ENCODE peak calls at places on chromosome 16, in six cellular contexts. One of them, this sample, is unnamed. For H3K4me1, the result is how much of the 10 kb centered on the place peaks cover.

GRCh38 chr16:11386791-11387546 is 41.7 kb downstream of the RMI2 start:
- DNase-seq in lower lobe of right lung: no peak
- DNase-seq in HAP-1: peak
- DNase-seq in lung: no peak
- DNase-seq in aorta: peak
- DNase-seq in thoracic aorta: no peak
- DNase-seq in this sample: peak

GRCh38 chr16:54110582-54110981 is 176.0 kb downstream of the IRX3 start:
- DNase-seq in lower lobe of right lung: no peak
- DNase-seq in HAP-1: no peak
- DNase-seq in lung: no peak
- DNase-seq in aorta: no peak
- DNase-seq in thoracic aorta: no peak
- DNase-seq in this sample: no peak

GRCh38 chr16:9658586-9658985 is 523.6 kb downstream of the GRIN2A start:
- DNase-seq in lower lobe of right lung: no peak
- DNase-seq in HAP-1: no peak
- DNase-seq in lung: no peak
- DNase-seq in aorta: no peak
- DNase-seq in thoracic aorta: no peak
- DNase-seq in this sample: no peak

GRCh38 chr16:68339214-68339613 is 28.4 kb downstream of the PRMT7 start:
- DNase-seq in lower lobe of right lung: no peak
- DNase-seq in HAP-1: no peak
- DNase-seq in lung: no peak
- DNase-seq in aorta: peak
- DNase-seq in thoracic aorta: no peak
- DNase-seq in this sample: no peak

GRCh38 chr16:27450836-27451341 is 48.9 kb downstream of the IL21R start:
- DNase-seq in lower lobe of right lung: no peak
- DNase-seq in HAP-1: no peak
- DNase-seq in lung: no peak
- DNase-seq in aorta: no peak
- DNase-seq in thoracic aorta: no peak
- DNase-seq in this sample: no peak

GRCh38 chr16:1180772-1181714 is 28.1 kb downstream of the CACNA1H start:
- DNase-seq in lower lobe of right lung: no peak
- DNase-seq in HAP-1: no peak
- DNase-seq in lung: no peak
- DNase-seq in aorta: peak
- DNase-seq in thoracic aorta: no peak
- DNase-seq in this sample: no peak

GRCh38 chr16:31458073-31458834 is 1.0 kb upstream of the ARMC5 start:
- DNase-seq in lower lobe of right lung: peak
- DNase-seq in HAP-1: no peak
- DNase-seq in lung: peak
- DNase-seq in aorta: peak
- DNase-seq in thoracic aorta: no peak
- DNase-seq in this sample: peak

GRCh38 chr16:67897231-67897630 is 4.2 kb downstream of the PSKH1 start:
- DNase-seq in lower lobe of right lung: no peak
- DNase-seq in HAP-1: no peak
- DNase-seq in lung: no peak
- DNase-seq in aorta: no peak
- DNase-seq in thoracic aorta: peak
- DNase-seq in this sample: peak

GRCh38 chr16:80751167-80751566 is 53.2 kb downstream of the CDYL2 start:
- DNase-seq in lower lobe of right lung: no peak
- DNase-seq in HAP-1: no peak
- DNase-seq in lung: peak
- DNase-seq in aorta: no peak
- DNase-seq in thoracic aorta: no peak
- DNase-seq in this sample: peak

GRCh38 chr16:21646721-21647561 is 5.5 kb downstream of the IGSF6 start:
- DNase-seq in lower lobe of right lung: no peak
- DNase-seq in HAP-1: no peak
- DNase-seq in lung: no peak
- DNase-seq in aorta: no peak
- DNase-seq in thoracic aorta: no peak
- DNase-seq in this sample: no peak

GRCh38 chr16:23436992-23437391 is 16.0 kb downstream of the COG7 start:
- DNase-seq in lower lobe of right lung: no peak
- DNase-seq in HAP-1: no peak
- DNase-seq in lung: no peak
- DNase-seq in aorta: no peak
- DNase-seq in thoracic aorta: no peak
- DNase-seq in this sample: no peak

GRCh38 chr16:762595-763268 is 2.2 kb downstream of the MSLN start:
- DNase-seq in lower lobe of right lung: no peak
- DNase-seq in HAP-1: no peak
- DNase-seq in lung: no peak
- DNase-seq in aorta: no peak
- DNase-seq in thoracic aorta: no peak
- DNase-seq in this sample: no peak

GRCh38 chr16:15925631-15926030 is 23.8 kb upstream of the ABCC1 start:
- DNase-seq in lower lobe of right lung: no peak
- DNase-seq in HAP-1: no peak
- DNase-seq in lung: no peak
- DNase-seq in aorta: no peak
- DNase-seq in thoracic aorta: no peak
- DNase-seq in this sample: no peak

GRCh38 chr16:68064791-68065365 is 20.3 kb upstream of the NFATC3 start:
- DNase-seq in lower lobe of right lung: peak
- DNase-seq in HAP-1: peak
- DNase-seq in lung: peak
- DNase-seq in aorta: peak
- DNase-seq in thoracic aorta: no peak
- DNase-seq in this sample: peak

GRCh38 chr16:8929086-8929748 is 34.5 kb downstream of the USP7 start:
- DNase-seq in lower lobe of right lung: no peak
- DNase-seq in HAP-1: no peak
- DNase-seq in lung: no peak
- DNase-seq in aorta: no peak
- DNase-seq in thoracic aorta: no peak
- DNase-seq in this sample: no peak

GRCh38 chr16:88653606-88654362 is 2.9 kb upstream of the CYBA start:
- DNase-seq in lower lobe of right lung: no peak
- DNase-seq in HAP-1: no peak
- DNase-seq in lung: no peak
- DNase-seq in aorta: no peak
- DNase-seq in thoracic aorta: no peak
- DNase-seq in this sample: no peak
- H3K4me1 ChIP-seq in lower lobe of right lung: under half
- H3K4me1 ChIP-seq in HAP-1: under half
- H3K4me1 ChIP-seq in lung: under half
- H3K4me1 ChIP-seq in aorta: under half
- H3K4me1 ChIP-seq in thoracic aorta: under half
- H3K4me1 ChIP-seq in this sample: under half

DNA sequence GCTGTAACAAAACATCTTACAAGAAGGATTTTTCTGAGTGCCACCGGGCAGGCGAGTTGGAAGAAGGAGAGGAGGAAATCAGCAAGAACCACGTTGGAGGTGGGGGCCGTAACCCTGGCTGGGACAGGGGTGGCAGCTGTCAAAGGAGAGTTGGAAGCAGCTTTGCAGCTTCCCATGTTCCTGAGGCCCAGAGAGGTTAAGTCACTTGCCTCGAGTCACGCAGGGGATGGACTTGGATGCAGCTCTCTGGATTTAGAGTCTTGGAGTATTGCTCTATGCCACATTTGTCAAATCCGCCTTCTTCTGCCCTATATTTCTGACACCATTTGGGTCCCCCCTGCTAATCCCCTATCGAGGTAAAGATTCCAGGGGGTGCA is 83.0 kb upstream of the CIBAR2 start:
- DNase-seq in lower lobe of right lung: no peak
- DNase-seq in HAP-1: no peak
- DNase-seq in lung: no peak
- DNase-seq in aorta: no peak
- DNase-seq in thoracic aorta: no peak
- DNase-seq in this sample: no peak
- H3K4me1 ChIP-seq in lower lobe of right lung: under half
- H3K4me1 ChIP-seq in HAP-1: under half
- H3K4me1 ChIP-seq in lung: under half
- H3K4me1 ChIP-seq in aorta: under half
- H3K4me1 ChIP-seq in thoracic aorta: under half
- H3K4me1 ChIP-seq in this sample: under half

GRCh38 chr16:76201385-76201784 is 75.8 kb upstream of the CNTNAP4 start:
- DNase-seq in lower lobe of right lung: no peak
- DNase-seq in HAP-1: no peak
- DNase-seq in lung: no peak
- DNase-seq in aorta: no peak
- DNase-seq in thoracic aorta: no peak
- DNase-seq in this sample: no peak
- H3K4me1 ChIP-seq in lower lobe of right lung: under half
- H3K4me1 ChIP-seq in HAP-1: under half
- H3K4me1 ChIP-seq in lung: under half
- H3K4me1 ChIP-seq in aorta: under half
- H3K4me1 ChIP-seq in thoracic aorta: under half
- H3K4me1 ChIP-seq in this sample: under half

GRCh38 chr16:71903608-71904007 is 8.3 kb downstream of the IST1 start:
- DNase-seq in lower lobe of right lung: no peak
- DNase-seq in HAP-1: no peak
- DNase-seq in lung: no peak
- DNase-seq in aorta: no peak
- DNase-seq in thoracic aorta: no peak
- DNase-seq in this sample: no peak

GRCh38 chr16:71899171-71899570 is 3.8 kb downstream of the IST1 start:
- DNase-seq in lower lobe of right lung: no peak
- DNase-seq in HAP-1: no peak
- DNase-seq in lung: no peak
- DNase-seq in aorta: no peak
- DNase-seq in thoracic aorta: no peak
- DNase-seq in this sample: no peak

GRCh38 chr16:71902656-71903365 is 7.5 kb downstream of the IST1 start:
- DNase-seq in lower lobe of right lung: no peak
- DNase-seq in HAP-1: no peak
- DNase-seq in lung: no peak
- DNase-seq in aorta: no peak
- DNase-seq in thoracic aorta: no peak
- DNase-seq in this sample: no peak

GRCh38 chr16:71900336-71900735 is 5.0 kb downstream of the IST1 start:
- DNase-seq in lower lobe of right lung: no peak
- DNase-seq in HAP-1: no peak
- DNase-seq in lung: no peak
- DNase-seq in aorta: no peak
- DNase-seq in thoracic aorta: no peak
- DNase-seq in this sample: no peak

GRCh38 chr16:71904239-71904638 is 8.9 kb downstream of the IST1 start:
- DNase-seq in lower lobe of right lung: no peak
- DNase-seq in HAP-1: no peak
- DNase-seq in lung: no peak
- DNase-seq in aorta: no peak
- DNase-seq in thoracic aorta: no peak
- DNase-seq in this sample: no peak
- H3K4me1 ChIP-seq in lower lobe of right lung: under half
- H3K4me1 ChIP-seq in HAP-1: under half
- H3K4me1 ChIP-seq in lung: under half
- H3K4me1 ChIP-seq in aorta: under half
- H3K4me1 ChIP-seq in thoracic aorta: under half
- H3K4me1 ChIP-seq in this sample: under half

This sample was measured in endothelial cell of umbilical vein.